ENCODE peak calls at places on chromosome 11, in eight cellular contexts. C is fibroblast of pulmonary artery, L is thoracic aorta, N is WTC11, F is H1, V is HFFc6, S is astrocyte of the cerebellum, E is Peyer's patch. J is an unnamed sample.

GRCh38 chr11:125155767-125156166 is 8.8 kb upstream of the PKNOX2 start:
- DNase-seq in E (no peak), F (no peak), S (no peak), N (no peak), V (no peak), C (no peak), L (no peak), J (no peak)

GRCh38 chr11:32602657-32603410 is 19.2 kb downstream of the EIF3M start:
- DNase-seq in F (no peak), N (no peak), L (no peak), S (peak; percentile 62), C (peak; percentile 71), E (no peak), V (no peak), J (no peak)

GRCh38 chr11:71178076-71178475 is 74.3 kb downstream of the SHANK2 start:
- DNase-seq in C (no peak), F (no peak), V (no peak), S (peak; percentile 1), N (no peak), E (no peak), L (no peak), J (no peak)

GRCh38 chr11:64436025-64436424 is 77.1 kb downstream of the RPS6KA4 start:
- DNase-seq in N (no peak), L (no peak), F (no peak), C (no peak), V (no peak), E (no peak), S (no peak), J (no peak)

GRCh38 chr11:1679881-1680280 is 17.1 kb upstream of the KRTAP5-6 start:
- DNase-seq in S (no peak), F (no peak), V (no peak), E (no peak), N (no peak), C (no peak), L (no peak), J (no peak)

GRCh38 chr11:69382131-69383128 is 88.5 kb downstream of the MYEOV start:
- DNase-seq in E (peak; percentile 38), S (no peak), F (no peak), V (no peak), N (peak; percentile 42), C (peak; percentile 24), L (no peak), J (no peak)

GRCh38 chr11:10770626-10771254 is 19.7 kb downstream of the CTR9 start:
- DNase-seq in E (peak; percentile 42), F (no peak), C (peak; percentile 55), N (peak; percentile 61), L (no peak), S (peak; percentile 20), V (peak; percentile 33), J (no peak)

GRCh38 chr11:16806791-16807190 is 68.3 kb downstream of the C11orf58 start:
- DNase-seq in E (no peak), F (no peak), S (peak; percentile 48), C (no peak), V (no peak), N (no peak), L (no peak), J (no peak)

GRCh38 chr11:66289548-66290331 is 797 bp upstream of the YIF1A start:
- DNase-seq in E (peak; percentile 73), N (peak; percentile 90), S (peak; percentile 59), L (no peak), V (no peak), F (no peak), C (no peak), J (peak; percentile 81)

GRCh38 chr11:6523253-6523652 is 26.2 kb downstream of the DNHD1 start:
- DNase-seq in L (no peak), E (no peak), S (peak; percentile 11), V (peak; percentile 75), F (no peak), N (no peak), C (peak; percentile 39), J (no peak)

GRCh38 chr11:69249641-69250502 is 44.1 kb upstream of the MYEOV start:
- DNase-seq in F (peak; percentile 13), C (peak; percentile 39), L (no peak), S (peak; percentile 1), E (no peak), N (peak; percentile 62), V (no peak), J (peak; percentile 26)

GRCh38 chr11:126862664-126863247 is 137.8 kb downstream of the KIRREL3 start:
- DNase-seq in E (no peak), C (no peak), F (peak; percentile 19), S (no peak), L (no peak), V (no peak), N (peak; percentile 39), J (no peak)

GRCh38 chr11:35598254-35599125 is 19.8 kb upstream of the FJX1 start:
- DNase-seq in S (no peak), L (no peak), F (no peak), C (peak; percentile 60), V (no peak), E (no peak), N (no peak), J (no peak)

GRCh38 chr11:9760180-9760550 is 96.3 kb downstream of the SWAP70 start:
- DNase-seq in E (no peak), N (no peak), S (peak; percentile 95), C (peak; percentile 93), L (peak; percentile 82), V (peak; percentile 87), F (no peak), J (no peak)

DNA sequence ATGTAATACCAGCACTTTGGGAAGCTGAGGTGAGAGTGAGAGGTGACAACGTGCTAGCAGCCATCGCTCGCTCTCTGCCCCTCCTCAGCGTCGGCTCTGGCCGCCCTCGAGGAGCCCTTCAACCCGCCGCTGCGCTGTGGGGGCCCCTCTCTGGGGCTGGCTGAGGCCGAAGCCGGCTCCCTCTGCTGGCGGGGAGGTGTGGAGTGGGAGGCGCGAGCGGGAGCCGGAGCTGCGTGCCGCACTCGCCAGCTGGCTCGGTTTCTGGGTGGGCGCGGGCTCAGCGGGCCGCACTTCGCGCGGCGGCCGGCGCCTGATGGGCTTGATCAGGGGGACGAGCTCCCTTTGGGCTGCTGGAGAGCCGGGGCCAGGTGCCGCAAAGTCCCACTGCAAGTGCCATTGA is 98.9 kb upstream of the UBASH3B start:
- DNase-seq in C (no peak), S (no peak), N (peak; percentile 79), L (no peak), V (no peak), E (no peak), F (no peak), J (peak; percentile 52)
- TF ChIP-seq CTCF in C (peak; percentile 24), S (peak; percentile 26), N (no peak), L (no peak), V (peak; percentile 34), E (no peak), F (peak; percentile 58), J (no peak)

GRCh38 chr11:88164806-88165205 is 10.4 kb downstream of the RAB38 start:
- DNase-seq in F (no peak), V (no peak), N (no peak), L (no peak), S (no peak), E (no peak), C (peak; percentile 11), J (no peak)
- TF ChIP-seq CTCF in F (no peak), V (no peak), N (no peak), L (no peak), S (no peak), E (no peak), C (no peak), J (no peak)

DNA sequence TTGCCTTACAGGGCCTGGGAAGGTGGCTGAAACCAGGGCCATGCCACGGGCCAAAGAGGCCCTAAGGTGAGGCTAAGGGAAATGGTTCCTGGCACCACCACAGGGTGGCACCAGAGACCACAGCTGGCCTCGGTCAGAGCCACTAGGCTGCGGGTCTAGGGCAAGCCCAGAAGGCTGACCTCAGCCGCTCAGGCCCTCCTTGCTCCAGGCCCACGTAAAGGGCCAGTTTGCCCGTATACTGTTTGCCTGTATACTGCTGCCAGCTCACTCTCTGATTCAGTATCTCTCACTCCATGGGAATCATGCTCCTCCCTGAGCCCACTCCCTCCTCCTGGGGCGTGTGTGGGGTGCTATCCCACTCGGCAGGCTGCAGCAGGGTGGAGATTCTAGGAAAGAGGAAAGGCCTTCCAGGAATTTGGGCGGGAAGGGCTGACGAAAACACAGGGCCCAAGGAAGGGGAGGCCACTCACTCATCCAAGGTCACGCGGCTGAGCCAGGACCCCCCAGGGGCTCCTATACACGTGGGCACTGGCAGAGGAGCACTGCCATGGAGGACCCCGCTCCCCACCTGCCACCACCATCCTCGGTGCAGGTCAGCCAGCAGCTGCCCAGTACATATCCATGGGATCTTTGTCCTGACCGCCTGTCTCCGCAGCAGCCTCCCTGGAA is 62.4 kb downstream of the NECTIN1 start:
- DNase-seq in C (peak; percentile 72), V (peak; percentile 39), S (no peak), F (peak; percentile 69), E (peak; percentile 50), L (no peak), N (peak; percentile 88), J (peak; percentile 36)
- TF ChIP-seq CTCF in C (peak; percentile 92), V (peak; percentile 96), S (peak; percentile 90), F (peak; percentile 96), E (peak; percentile 97), L (peak; percentile 87), N (peak; percentile 85), J (peak; percentile 79)

GRCh38 chr11:75664366-75664765 is 4.5 kb downstream of the MAP6 start:
- DNase-seq in N (no peak), C (no peak), F (no peak), S (no peak), L (no peak), E (no peak), V (no peak), J (no peak)

GRCh38 chr11:75668508-75669297 is at the start of gene MAP6:
- DNase-seq in V (no peak), C (no peak), S (no peak), E (no peak), F (no peak), N (peak; percentile 64), L (no peak), J (peak; percentile 47)

GRCh38 chr11:75667831-75668507 is 869 bp downstream of the MAP6 start:
- DNase-seq in C (peak; percentile 27), L (no peak), N (peak; percentile 74), E (no peak), F (no peak), V (peak; percentile 17), S (no peak), J (peak; percentile 53)

GRCh38 chr11:75665126-75665525 is 3.7 kb downstream of the MAP6 start:
- DNase-seq in N (no peak), E (no peak), F (no peak), C (no peak), L (no peak), V (no peak), S (no peak), J (no peak)

GRCh38 chr11:75667268-75667830 is 1.5 kb downstream of the MAP6 start:
- DNase-seq in V (no peak), S (no peak), F (no peak), N (peak; percentile 59), C (peak; percentile 3), L (no peak), E (no peak), J (peak; percentile 42)
- TF ChIP-seq CTCF in V (no peak), S (no peak), F (no peak), N (no peak), C (no peak), L (no peak), E (no peak), J (no peak)

GRCh38 chr11:59668188-59668949 is 468 bp downstream of the PATL1 start:
- DNase-seq in S (no peak), L (peak; percentile 25), E (peak; percentile 47), N (peak; percentile 81), F (peak; percentile 36), V (peak; percentile 18), C (peak; percentile 39), J (peak; percentile 45)
- TF ChIP-seq CTCF in S (peak; percentile 32), L (peak; percentile 57), E (peak; percentile 27), N (no peak), F (no peak), V (peak; percentile 58), C (peak; percentile 14), J (peak; percentile 21)

J was measured in mesothelial cell of epicardium.